ENCODE peak calls at places on chromosomes 7 and 10, in five cellular contexts. Q, R, W, B and T are unnamed samples.

GRCh38 chr10:44424953-44425352 is 40.1 kb upstream of the CXCL12 start:
- DNase-seq in B (no peak), Q (no peak), W (no peak), R (no peak), T (no peak)

GRCh38 chr7:95250591-95250990 is 73.7 kb downstream of the PON1 start:
- DNase-seq in R (no peak), B (no peak), W (no peak), Q (no peak), T (no peak)

GRCh38 chr10:3478632-3479240 is 306.2 kb upstream of the PITRM1 start:
- DNase-seq in W (no peak), B (no peak), R (no peak), Q (no peak), T (no peak)

GRCh38 chr7:28136885-28137284 is 43.7 kb downstream of the JAZF1 start:
- DNase-seq in B (no peak), R (no peak), Q (no peak), W (no peak), T (no peak)

GRCh38 chr10:128476845-128477244 is 350.6 kb upstream of the MKI67 start:
- DNase-seq in B (no peak), R (no peak), W (no peak), Q (no peak), T (no peak)

GRCh38 chr7:93758621-93759020 is 131.9 kb downstream of the TFPI2 start:
- DNase-seq in W (no peak), Q (no peak), B (no peak), R (no peak), T (no peak)

GRCh38 chr10:107546239-107546638 is 381.7 kb upstream of the SORCS1 start:
- DNase-seq in R (peak), Q (peak), B (no peak), W (no peak), T (no peak)

GRCh38 chr10:77041636-77042258 is 595.9 kb downstream of the KCNMA1 start:
- DNase-seq in R (no peak), W (no peak), B (peak), Q (peak), T (no peak)

GRCh38 chr10:60618861-60619260 is 159.4 kb upstream of the CDK1 start:
- DNase-seq in R (no peak), W (no peak), B (no peak), Q (no peak), T (no peak)

GRCh38 chr7:920351-921070 is 34.0 kb downstream of the ADAP1 start:
- DNase-seq in W (no peak), Q (no peak), R (no peak), B (no peak), T (no peak)

GRCh38 chr7:73827568-73828106 is 3.2 kb upstream of the CLDN4 start:
- DNase-seq in Q (no peak), B (no peak), W (peak), R (no peak), T (no peak)

GRCh38 chr10:114420811-114421485 is 16.6 kb upstream of the AFAP1L2 start:
- DNase-seq in Q (no peak), R (no peak), B (no peak), W (no peak), T (no peak)

GRCh38 chr10:98404571-98405396 is 10.2 kb downstream of the PYROXD2 start:
- DNase-seq in Q (no peak), W (no peak), R (peak), B (no peak), T (peak)

GRCh38 chr10:131858118-131858515 is 42.7 kb upstream of the PPP2R2D start:
- DNase-seq in Q (no peak), R (no peak), W (no peak), B (no peak), T (no peak)

GRCh38 chr10:49025347-49025983 is 85.8 kb upstream of the LRRC18 start:
- DNase-seq in B (no peak), Q (no peak), W (no peak), R (no peak), T (no peak)

GRCh38 chr10:15744217-15744865 is 24.6 kb upstream of the ITGA8 start:
- DNase-seq in R (peak), Q (no peak), B (peak), W (peak), T (peak)

GRCh38 chr7:38673795-38674194 is 42.6 kb upstream of the AMPH start:
- DNase-seq in R (peak), B (no peak), W (no peak), Q (no peak), T (no peak)

GRCh38 chr10:78777466-78778256 is 291.1 kb upstream of the ZMIZ1 start:
- DNase-seq in R (peak), W (no peak), Q (peak), B (no peak), T (no peak)

GRCh38 chr10:44261710-44262455 is 123.0 kb downstream of the CXCL12 start:
- DNase-seq in Q (no peak), W (no peak), R (no peak), B (no peak), T (peak)

GRCh38 chr10:63720072-63720537 is 198.9 kb downstream of the REEP3 start:
- DNase-seq in W (peak), R (peak), B (peak), Q (peak), T (peak)

GRCh38 chr10:52216852-52217251 is 97.2 kb upstream of the DKK1 start:
- DNase-seq in Q (peak), R (peak), B (peak), W (no peak), T (no peak)

GRCh38 chr10:29861811-29862505 is 197.4 kb downstream of the JCAD start:
- DNase-seq in B (no peak), W (no peak), R (peak), Q (no peak), T (no peak)